ENCODE peak calls at places on chromosomes 12 and 14, in seven cellular contexts. One of them, this sample, is unnamed.

GRCh38 chr12:88057994-88058718 is 29.0 kb upstream of the C12orf50 start:
- DNase-seq in HFF-Myc: no peak
- DNase-seq in Panc1: no peak
- DNase-seq in cardiac muscle cell: peak
- DNase-seq in progenitor cell of endocrine pancreas: no peak
- DNase-seq in AG04450: no peak
- DNase-seq in foreskin fibroblast: peak
- DNase-seq in this sample: no peak

GRCh38 chr14:42742084-42742483 is 1135.4 kb downstream of the LRFN5 start:
- DNase-seq in foreskin fibroblast: no peak
- DNase-seq in HFF-Myc: no peak
- DNase-seq in AG04450: no peak
- DNase-seq in Panc1: no peak
- DNase-seq in cardiac muscle cell: no peak
- DNase-seq in progenitor cell of endocrine pancreas: no peak
- DNase-seq in this sample: no peak

GRCh38 chr14:56210570-56210969 is 92.4 kb downstream of the PELI2 start:
- DNase-seq in HFF-Myc: no peak
- DNase-seq in progenitor cell of endocrine pancreas: no peak
- DNase-seq in cardiac muscle cell: no peak
- DNase-seq in foreskin fibroblast: no peak
- DNase-seq in AG04450: no peak
- DNase-seq in Panc1: no peak
- DNase-seq in this sample: no peak

GRCh38 chr12:79420146-79420618 is 270.6 kb downstream of the PAWR start:
- DNase-seq in AG04450: peak
- DNase-seq in Panc1: peak
- DNase-seq in HFF-Myc: peak
- DNase-seq in progenitor cell of endocrine pancreas: no peak
- DNase-seq in cardiac muscle cell: peak
- DNase-seq in foreskin fibroblast: peak
- DNase-seq in this sample: no peak

GRCh38 chr12:22974865-22975264 is 349.9 kb downstream of the ETNK1 start:
- DNase-seq in foreskin fibroblast: peak
- DNase-seq in AG04450: peak
- DNase-seq in Panc1: no peak
- DNase-seq in cardiac muscle cell: no peak
- DNase-seq in HFF-Myc: peak
- DNase-seq in progenitor cell of endocrine pancreas: no peak
- DNase-seq in this sample: no peak

GRCh38 chr12:109418848-109419474 is 58.1 kb downstream of the KCTD10 start:
- DNase-seq in foreskin fibroblast: no peak
- DNase-seq in AG04450: no peak
- DNase-seq in HFF-Myc: peak
- DNase-seq in Panc1: no peak
- DNase-seq in cardiac muscle cell: no peak
- DNase-seq in progenitor cell of endocrine pancreas: no peak
- DNase-seq in this sample: no peak

GRCh38 chr12:104641862-104642261 is 185.1 kb downstream of the CHST11 start:
- DNase-seq in cardiac muscle cell: no peak
- DNase-seq in progenitor cell of endocrine pancreas: no peak
- DNase-seq in foreskin fibroblast: no peak
- DNase-seq in AG04450: no peak
- DNase-seq in Panc1: no peak
- DNase-seq in HFF-Myc: no peak
- DNase-seq in this sample: no peak

GRCh38 chr14:59215353-59215752 is 26.9 kb downstream of the DAAM1 start:
- DNase-seq in foreskin fibroblast: peak
- DNase-seq in AG04450: peak
- DNase-seq in progenitor cell of endocrine pancreas: peak
- DNase-seq in cardiac muscle cell: no peak
- DNase-seq in Panc1: no peak
- DNase-seq in HFF-Myc: no peak
- DNase-seq in this sample: no peak

GRCh38 chr14:23114669-23115491 is 4.2 kb downstream of the CEBPE start:
- DNase-seq in foreskin fibroblast: peak
- DNase-seq in AG04450: peak
- DNase-seq in HFF-Myc: peak
- DNase-seq in Panc1: no peak
- DNase-seq in progenitor cell of endocrine pancreas: no peak
- DNase-seq in cardiac muscle cell: no peak
- DNase-seq in this sample: peak

GRCh38 chr12:51590347-51591019 is 550 bp upstream of the SCN8A start:
- DNase-seq in AG04450: peak
- DNase-seq in cardiac muscle cell: peak
- DNase-seq in Panc1: no peak
- DNase-seq in progenitor cell of endocrine pancreas: peak
- DNase-seq in foreskin fibroblast: peak
- DNase-seq in HFF-Myc: no peak
- DNase-seq in this sample: peak
- TF ChIP-seq CTCF in AG04450: peak
- TF ChIP-seq CTCF in cardiac muscle cell: peak
- TF ChIP-seq CTCF in Panc1: peak
- TF ChIP-seq CTCF in progenitor cell of endocrine pancreas: peak
- TF ChIP-seq CTCF in foreskin fibroblast: peak
- TF ChIP-seq CTCF in HFF-Myc: peak
- TF ChIP-seq CTCF in this sample: no peak

DNA sequence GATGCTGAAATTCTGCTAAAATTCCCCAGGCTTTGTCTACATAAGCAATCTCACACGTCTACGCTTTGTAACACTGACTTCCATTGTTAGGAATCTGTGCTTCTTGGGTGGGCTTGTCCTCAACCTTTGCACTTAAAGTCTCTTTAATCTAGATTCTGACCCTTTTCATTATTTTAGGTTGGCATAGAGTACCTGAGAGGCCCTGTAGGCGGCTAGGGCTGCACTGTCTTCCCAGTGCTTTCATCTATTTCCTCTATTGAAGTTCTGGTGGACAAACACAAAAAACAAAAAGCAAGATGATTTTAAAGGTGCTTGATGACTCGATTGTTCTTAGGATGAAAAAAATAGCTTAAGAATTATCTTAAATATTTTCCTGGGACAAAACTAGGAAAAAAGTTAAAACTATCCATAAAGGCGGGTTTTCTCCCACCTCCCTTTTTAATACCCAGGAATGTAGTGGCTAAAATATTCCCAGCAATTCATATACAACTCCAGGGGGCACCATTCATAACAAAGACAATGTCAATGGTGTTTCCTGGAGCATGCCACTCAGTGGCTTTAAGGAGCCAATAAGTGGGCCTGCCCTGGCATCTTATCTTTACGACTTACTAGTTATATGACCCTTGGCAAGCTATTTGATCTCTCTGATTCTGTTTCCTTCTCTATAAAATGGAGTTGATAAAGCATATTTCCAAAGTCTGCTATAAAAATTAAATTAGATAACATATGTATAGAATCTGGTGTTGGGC is 197.5 kb downstream of the STXBP6 start:
- DNase-seq in foreskin fibroblast: no peak
- DNase-seq in HFF-Myc: no peak
- DNase-seq in progenitor cell of endocrine pancreas: no peak
- DNase-seq in cardiac muscle cell: no peak
- DNase-seq in Panc1: no peak
- DNase-seq in AG04450: no peak
- DNase-seq in this sample: no peak
- TF ChIP-seq CTCF in foreskin fibroblast: no peak
- TF ChIP-seq CTCF in HFF-Myc: no peak
- TF ChIP-seq CTCF in progenitor cell of endocrine pancreas: no peak
- TF ChIP-seq CTCF in cardiac muscle cell: no peak
- TF ChIP-seq CTCF in Panc1: no peak
- TF ChIP-seq CTCF in AG04450: peak
- TF ChIP-seq CTCF in this sample: no peak

GRCh38 chr12:100877776-100878175 is 83.2 kb downstream of the ANO4 start:
- DNase-seq in foreskin fibroblast: no peak
- DNase-seq in HFF-Myc: no peak
- DNase-seq in progenitor cell of endocrine pancreas: no peak
- DNase-seq in cardiac muscle cell: no peak
- DNase-seq in AG04450: no peak
- DNase-seq in Panc1: no peak
- DNase-seq in this sample: no peak
- TF ChIP-seq CTCF in foreskin fibroblast: no peak
- TF ChIP-seq CTCF in HFF-Myc: peak
- TF ChIP-seq CTCF in progenitor cell of endocrine pancreas: peak
- TF ChIP-seq CTCF in cardiac muscle cell: peak
- TF ChIP-seq CTCF in AG04450: peak
- TF ChIP-seq CTCF in Panc1: peak
- TF ChIP-seq CTCF in this sample: no peak

GRCh38 chr14:75306917-75307699 is 28.5 kb downstream of the FOS start:
- DNase-seq in AG04450: no peak
- DNase-seq in foreskin fibroblast: peak
- DNase-seq in HFF-Myc: no peak
- DNase-seq in cardiac muscle cell: peak
- DNase-seq in Panc1: no peak
- DNase-seq in progenitor cell of endocrine pancreas: no peak
- DNase-seq in this sample: no peak
- TF ChIP-seq CTCF in AG04450: peak
- TF ChIP-seq CTCF in foreskin fibroblast: peak
- TF ChIP-seq CTCF in HFF-Myc: peak
- TF ChIP-seq CTCF in cardiac muscle cell: peak
- TF ChIP-seq CTCF in Panc1: peak
- TF ChIP-seq CTCF in progenitor cell of endocrine pancreas: peak
- TF ChIP-seq CTCF in this sample: no peak

GRCh38 chr12:107992870-107993451 is 136.1 kb upstream of the WSCD2 start:
- DNase-seq in cardiac muscle cell: peak
- DNase-seq in AG04450: no peak
- DNase-seq in HFF-Myc: peak
- DNase-seq in Panc1: peak
- DNase-seq in foreskin fibroblast: no peak
- DNase-seq in progenitor cell of endocrine pancreas: peak
- DNase-seq in this sample: no peak
- TF ChIP-seq CTCF in cardiac muscle cell: peak
- TF ChIP-seq CTCF in AG04450: peak
- TF ChIP-seq CTCF in HFF-Myc: peak
- TF ChIP-seq CTCF in Panc1: peak
- TF ChIP-seq CTCF in foreskin fibroblast: no peak
- TF ChIP-seq CTCF in progenitor cell of endocrine pancreas: peak
- TF ChIP-seq CTCF in this sample: peak

DNA sequence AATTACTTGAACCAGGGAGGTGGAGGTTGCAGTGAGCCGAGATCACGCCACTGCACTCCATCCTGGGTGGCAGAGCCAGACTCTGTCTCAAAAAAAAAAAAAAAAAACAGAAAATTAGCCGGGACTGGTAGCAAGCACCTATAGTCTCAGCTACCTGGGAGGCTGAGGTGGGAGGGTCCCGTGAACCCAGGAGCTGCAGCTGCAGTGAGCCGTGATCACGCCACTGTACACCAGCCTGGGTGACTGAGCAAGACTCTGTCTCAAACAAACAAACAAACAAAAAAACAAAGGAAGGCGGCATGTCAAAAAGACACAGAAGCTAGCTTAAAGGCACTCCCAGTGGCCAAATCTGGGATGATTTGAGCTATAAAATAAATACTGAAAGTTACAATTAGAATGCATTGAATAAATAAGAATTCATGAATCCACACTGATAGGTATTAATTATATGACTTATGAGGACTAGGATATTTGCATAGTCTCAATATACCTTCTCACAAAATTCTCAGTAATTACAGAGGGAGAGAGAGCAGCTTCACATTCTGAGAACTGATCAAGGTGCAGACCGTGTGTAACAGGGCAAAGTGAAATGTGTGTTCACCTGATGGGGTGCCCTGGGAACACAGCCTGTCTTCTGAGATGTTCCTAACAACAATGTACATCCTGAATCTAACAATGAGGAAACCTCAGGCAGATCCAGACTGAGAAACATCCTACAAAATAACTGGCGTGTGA is 42.7 kb upstream of the GPR132 start:
- DNase-seq in cardiac muscle cell: no peak
- DNase-seq in AG04450: no peak
- DNase-seq in progenitor cell of endocrine pancreas: no peak
- DNase-seq in Panc1: no peak
- DNase-seq in foreskin fibroblast: no peak
- DNase-seq in HFF-Myc: no peak
- DNase-seq in this sample: no peak
- TF ChIP-seq CTCF in cardiac muscle cell: no peak
- TF ChIP-seq CTCF in AG04450: no peak
- TF ChIP-seq CTCF in progenitor cell of endocrine pancreas: no peak
- TF ChIP-seq CTCF in Panc1: no peak
- TF ChIP-seq CTCF in foreskin fibroblast: no peak
- TF ChIP-seq CTCF in HFF-Myc: no peak
- TF ChIP-seq CTCF in this sample: no peak

GRCh38 chr14:75427482-75428229 is at the start of gene JDP2:
- DNase-seq in AG04450: peak
- DNase-seq in cardiac muscle cell: peak
- DNase-seq in HFF-Myc: no peak
- DNase-seq in progenitor cell of endocrine pancreas: peak
- DNase-seq in Panc1: no peak
- DNase-seq in foreskin fibroblast: peak
- DNase-seq in this sample: peak
- TF ChIP-seq CTCF in AG04450: peak
- TF ChIP-seq CTCF in cardiac muscle cell: no peak
- TF ChIP-seq CTCF in HFF-Myc: no peak
- TF ChIP-seq CTCF in progenitor cell of endocrine pancreas: no peak
- TF ChIP-seq CTCF in Panc1: no peak
- TF ChIP-seq CTCF in foreskin fibroblast: no peak
- TF ChIP-seq CTCF in this sample: peak

This sample was measured in spleen.